ENCODE peak calls at places on chromosomes 2 and 18, in seven cellular contexts. U is tibial artery, S is A549, N is mucosa of descending colon, R is PC-3, O is dorsolateral prefrontal cortex, A is neural crest cell. E is an unnamed sample.

GRCh38 chr2:8224679-8225181 is 457.1 kb upstream of the ID2 start:
- DNase-seq in S (no peak), A (no peak), O (no peak), R (no peak), N (no peak), U (no peak), E (no peak)

GRCh38 chr2:134763164-134763710 is 44.4 kb upstream of the TMEM163 start:
- DNase-seq in U (no peak), R (no peak), S (no peak), N (no peak), O (no peak), A (no peak), E (no peak)

GRCh38 chr18:74734013-74734444 is 136.4 kb downstream of the ZNF407 start:
- DNase-seq in U (no peak), O (no peak), R (no peak), A (no peak), N (no peak), S (no peak), E (no peak)

GRCh38 chr2:160174322-160174721 is 25.8 kb downstream of the ITGB6 start:
- DNase-seq in O (no peak), R (peak), N (no peak), U (no peak), A (no peak), S (no peak), E (no peak)

GRCh38 chr2:46796031-46796430 is 119.6 kb downstream of the MCFD2 start:
- DNase-seq in U (no peak), O (no peak), S (no peak), N (no peak), A (no peak), R (no peak), E (no peak)

GRCh38 chr18:6881034-6881800 is 151.7 kb downstream of the ARHGAP28 start:
- DNase-seq in S (no peak), R (no peak), U (no peak), A (no peak), O (no peak), N (peak), E (no peak)

GRCh38 chr2:48249631-48250473 is 280.1 kb upstream of the STON1 start:
- DNase-seq in R (no peak), U (no peak), S (no peak), N (no peak), O (no peak), A (no peak), E (no peak)

GRCh38 chr2:143553261-143553660 is 424.0 kb downstream of the ARHGAP15 start:
- DNase-seq in S (no peak), U (no peak), N (no peak), A (no peak), O (no peak), R (no peak), E (no peak)

GRCh38 chr2:146940016-146940685 is 904.7 kb upstream of the ACVR2A start:
- DNase-seq in O (no peak), S (no peak), R (no peak), A (no peak), U (no peak), N (no peak), E (no peak)

GRCh38 chr2:219701847-219702634 is 74.6 kb downstream of the SLC4A3 start:
- DNase-seq in U (no peak), O (no peak), N (no peak), A (no peak), S (no peak), R (no peak), E (no peak)

GRCh38 chr18:42196651-42197050 is 241.6 kb downstream of the PIK3C3 start:
- DNase-seq in R (peak), U (no peak), S (no peak), N (no peak), O (no peak), A (no peak), E (no peak)

GRCh38 chr2:135226961-135227360 is 174.9 kb downstream of the RAB3GAP1 start:
- DNase-seq in O (no peak), A (no peak), N (no peak), S (no peak), U (no peak), R (peak), E (no peak)

GRCh38 chr2:72112981-72113846 is 34.4 kb downstream of the CYP26B1 start:
- DNase-seq in O (no peak), A (no peak), S (no peak), R (no peak), U (peak), N (no peak), E (no peak)

GRCh38 chr2:188884051-188884450 is 90.1 kb upstream of the COL3A1 start:
- DNase-seq in O (no peak), N (no peak), S (peak), U (no peak), A (no peak), R (no peak), E (no peak)

GRCh38 chr2:149924028-149924427 is 336.5 kb upstream of the MMADHC start:
- DNase-seq in R (peak), A (no peak), S (peak), N (no peak), U (no peak), O (no peak), E (no peak)

GRCh38 chr2:162465430-162465829 is 121.5 kb downstream of the GCA start:
- DNase-seq in N (no peak), S (no peak), U (no peak), R (peak), A (no peak), O (no peak), E (no peak)

GRCh38 chr18:41660654-41661053 is 294.4 kb upstream of the PIK3C3 start:
- DNase-seq in O (no peak), R (peak), S (no peak), A (no peak), U (no peak), N (no peak), E (no peak)

GRCh38 chr2:149365826-149366583 is 35.6 kb downstream of the LYPD6 start:
- DNase-seq in R (peak), A (no peak), U (no peak), N (peak), O (no peak), S (no peak), E (no peak)

GRCh38 chr2:96241227-96241626 is 24.6 kb downstream of the TMEM127 start:
- DNase-seq in U (no peak), A (no peak), O (no peak), N (no peak), S (no peak), R (no peak), E (no peak)

GRCh38 chr2:151984424-151984823 is 114.4 kb downstream of the CACNB4 start:
- DNase-seq in N (no peak), R (no peak), A (no peak), O (no peak), S (no peak), U (no peak), E (no peak)

GRCh38 chr2:102399499-102400141 is 23.3 kb upstream of the IL18RAP start:
- DNase-seq in R (no peak), N (no peak), A (no peak), O (no peak), S (no peak), U (no peak), E (no peak)

GRCh38 chr2:55565613-55566012 is 46.1 kb downstream of the CFAP36 start:
- DNase-seq in O (no peak), A (no peak), S (no peak), R (no peak), U (no peak), N (no peak), E (no peak)

GRCh38 chr2:11465485-11466306 is at the start of gene E2F6:
- DNase-seq in R (peak), N (peak), O (peak), U (peak), A (peak), S (peak), E (peak)
- TF ChIP-seq CTCF in R (no peak), N (peak), O (no peak), U (no peak), A (no peak), S (no peak), E (no peak)

GRCh38 chr2:68357608-68358337 is 7.3 kb upstream of the PLEK start:
- DNase-seq in S (peak), O (no peak), A (no peak), N (peak), U (no peak), R (peak), E (peak)
- TF ChIP-seq CTCF in S (peak), O (peak), A (peak), N (no peak), U (peak), R (peak), E (no peak)

GRCh38 chr2:21367421-21367820 is 243.7 kb downstream of the TDRD15 start:
- DNase-seq in O (no peak), A (no peak), N (no peak), R (peak), U (no peak), S (no peak), E (no peak)

GRCh38 chr2:21361406-21361805 is 237.6 kb downstream of the TDRD15 start:
- DNase-seq in R (no peak), N (no peak), A (no peak), O (no peak), U (no peak), S (no peak), E (no peak)

GRCh38 chr2:21358971-21359370 is 235.2 kb downstream of the TDRD15 start:
- DNase-seq in A (no peak), R (no peak), U (no peak), N (no peak), O (no peak), S (no peak), E (no peak)

GRCh38 chr2:21362101-21362500 is 238.3 kb downstream of the TDRD15 start:
- DNase-seq in O (no peak), U (no peak), N (no peak), R (no peak), S (no peak), A (no peak), E (no peak)

DNA sequence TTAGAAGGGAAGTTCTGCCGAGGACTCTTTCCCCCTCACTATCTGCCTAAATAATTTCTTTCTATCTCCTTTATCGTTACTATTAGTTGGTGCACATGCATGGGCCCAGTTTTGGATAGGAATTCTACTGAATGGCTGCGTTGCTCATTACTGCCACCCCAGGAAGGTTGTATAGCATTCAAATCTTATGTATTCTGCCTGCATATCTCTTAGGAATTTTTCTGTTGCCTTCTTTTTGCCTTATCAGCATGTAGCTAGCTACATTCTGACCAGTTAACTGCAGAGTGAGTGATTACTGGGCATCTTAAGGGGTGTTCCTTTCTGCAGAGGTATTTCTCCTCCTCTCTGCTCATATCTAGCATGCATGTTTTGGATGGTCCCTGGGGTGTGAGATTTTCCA is 239.6 kb downstream of the TDRD15 start:
- DNase-seq in R (no peak), N (no peak), S (no peak), A (no peak), U (no peak), O (no peak), E (no peak)
- TF ChIP-seq CTCF in R (no peak), N (no peak), S (no peak), A (no peak), U (no peak), O (no peak), E (no peak)

DNA sequence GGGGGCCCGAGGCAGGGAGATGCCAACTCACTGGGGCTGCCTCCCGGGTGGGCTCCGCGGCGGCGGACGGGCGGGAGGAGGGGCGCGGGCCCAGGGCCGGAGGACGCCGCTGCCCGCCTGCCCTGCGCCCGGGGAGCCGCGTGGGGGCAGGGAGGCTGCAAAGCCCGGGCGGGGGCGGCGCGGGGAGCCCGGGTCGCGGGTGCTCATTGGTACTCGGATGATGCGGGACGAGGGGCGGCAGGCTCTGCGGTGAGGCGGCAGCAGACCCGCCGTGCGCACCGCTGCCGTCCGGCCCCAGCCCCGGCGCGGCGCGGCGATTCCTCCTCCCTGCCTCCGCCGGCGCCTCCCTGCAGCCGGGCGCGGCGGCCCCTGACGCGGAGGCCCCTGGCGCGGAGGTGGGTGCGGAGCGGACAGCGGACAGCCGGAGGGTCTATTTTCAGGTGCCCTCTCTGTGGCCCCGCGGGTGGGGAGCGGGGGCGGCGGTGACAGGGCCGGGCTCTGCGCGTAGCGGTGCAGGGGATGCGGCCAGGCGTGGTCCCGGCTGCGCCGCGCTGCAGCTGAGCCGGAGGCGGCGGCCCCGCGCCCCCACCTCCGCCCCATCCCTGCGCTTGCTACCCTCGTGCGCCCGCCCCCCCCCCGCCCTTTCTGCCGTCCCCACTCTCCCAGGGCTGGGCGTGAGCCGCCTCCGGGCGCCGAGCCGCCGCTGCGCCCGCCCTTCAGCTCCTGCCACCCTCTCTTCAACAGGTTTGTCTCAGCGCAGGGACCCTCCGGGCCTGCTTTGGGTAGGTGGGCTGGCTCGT is 599 bp downstream of the SPTBN1 start:
- DNase-seq in S (peak), O (peak), U (peak), R (peak), A (peak), N (no peak), E (no peak)
- TF ChIP-seq CTCF in S (no peak), O (no peak), U (no peak), R (no peak), A (no peak), N (no peak), E (no peak)